ENCODE peak calls at places on chromosomes 4 and X, in five cellular contexts. E is activated CD8-positive, alpha-beta T cell treated with anti-CD3 and anti-CD28 coated beads, Interleukin-2, amount 10 ng/mL, durations not matched to agents 7 days and 5 days; S is lower lobe of right lung; V is NCI-H1105 treated with DMSO at 0.1 percent for 48 hours; U is CD4-positive, CD25-positive, alpha-beta regulatory T cell. D is an unnamed sample.

GRCh38 chrX:46180258-46180687 is 364.9 kb downstream of the ZNF674 start:
- DNase-seq in E (peak; percentile 33), S (no peak), V (no peak), U (no peak), D (peak; percentile 33)

GRCh38 chrX:11309220-11309619 is 16.0 kb downstream of the AMELX start:
- DNase-seq in E (no peak), S (no peak), V (no peak), U (no peak), D (no peak)

GRCh38 chr4:173413043-173413442 is 14.1 kb upstream of the SCRG1 start:
- DNase-seq in E (no peak), S (no peak), V (no peak), U (no peak), D (no peak)

GRCh38 chr4:74527049-74527448 is 82.1 kb downstream of the AREG start:
- DNase-seq in E (no peak), S (no peak), V (no peak), U (no peak), D (no peak)

GRCh38 chr4:41212221-41213203 is 1.8 kb downstream of the APBB2 start:
- DNase-seq in E (no peak), S (no peak), V (no peak), U (no peak), D (no peak)

GRCh38 chr4:26525136-26525535 is 34.9 kb upstream of the CCKAR start:
- DNase-seq in E (no peak), S (no peak), V (no peak), U (no peak), D (no peak)

GRCh38 chr4:139692300-139693012 is 26.8 kb downstream of the MGST2 start:
- DNase-seq in E (no peak), S (no peak), V (no peak), U (no peak), D (no peak)

GRCh38 chr4:108146346-108146745 is 22.4 kb downstream of the LEF1 start:
- DNase-seq in E (no peak), S (no peak), V (no peak), U (no peak), D (no peak)

GRCh38 chr4:154877110-154877760 is 96.2 kb downstream of the RBM46 start:
- DNase-seq in E (no peak), S (no peak), V (no peak), U (no peak), D (no peak)

GRCh38 chr4:35734381-35735098 is 509.8 kb downstream of the ARAP2 start:
- DNase-seq in E (no peak), S (no peak), V (no peak), U (no peak), D (no peak)

GRCh38 chrX:39777623-39778025 is 320.1 kb downstream of the BCOR start:
- DNase-seq in E (peak; percentile 33), S (no peak), V (no peak), U (peak; percentile 38), D (no peak)

GRCh38 chr4:7430965-7431695 is 3.6 kb downstream of the PSAPL1 start:
- DNase-seq in E (no peak), S (peak; percentile 39), V (no peak), U (no peak), D (no peak)

GRCh38 chrX:125378205-125378604 is 58.5 kb downstream of the TEX13C start:
- DNase-seq in E (no peak), S (no peak), V (peak; percentile 84), U (no peak), D (no peak)

GRCh38 chr4:52560844-52561280 is 98.2 kb downstream of the USP46 start:
- DNase-seq in E (no peak), S (no peak), V (no peak), U (no peak), D (no peak)

GRCh38 chr4:47835489-47835888 is 2.4 kb downstream of the CORIN start:
- DNase-seq in E (no peak), S (no peak), V (no peak), U (no peak), D (no peak)

GRCh38 chr4:118823471-118823870 is 12.5 kb downstream of the SEC24D start:
- DNase-seq in E (no peak), S (no peak), V (peak; percentile 76), U (no peak), D (no peak)

GRCh38 chrX:55715847-55716246 is 1.7 kb upstream of the RRAGB start:
- DNase-seq in E (no peak), S (no peak), V (no peak), U (peak; percentile 5), D (no peak)

GRCh38 chrX:16666541-16666940 is 16.6 kb downstream of the S100G start:
- DNase-seq in E (no peak), S (no peak), V (no peak), U (no peak), D (no peak)